ENCODE peak calls at places on chromosomes 16 and 17, in eight cellular contexts. G is EL; H is activated CD4-positive, alpha-beta T cell treated with anti-CD3 and anti-CD28 coated beads, Interleukin-2, amount 50 U/mL, for 1 hour; Z is RKO; A is Caco-2; N is GDM1; Y is left ventricle myocardium inferior; W is AG08395. J is an unnamed sample.

GRCh38 chr16:54974391-54974790 is 43.7 kb downstream of the IRX5 start:
- DNase-seq in N (no peak), W (no peak), A (no peak), Y (no peak), Z (no peak), G (no peak), H (no peak), J (no peak)

GRCh38 chr16:7397901-7398300 is 65.3 kb downstream of the RBFOX1 start:
- DNase-seq in Y (no peak), H (no peak), G (no peak), A (no peak), N (no peak), W (peak), Z (peak), J (no peak)

GRCh38 chr17:40303706-40304450 is 5.1 kb upstream of the RARA start:
- DNase-seq in G (no peak), H (no peak), Y (no peak), Z (no peak), W (peak), N (no peak), A (no peak), J (no peak)

GRCh38 chr17:81831957-81832607 is 1.0 kb downstream of the MCRIP1 start:
- DNase-seq in N (no peak), Z (peak), Y (no peak), A (no peak), G (peak), W (peak), H (peak), J (peak)

GRCh38 chr16:57260294-57260929 is 15.4 kb downstream of the ARL2BP start:
- DNase-seq in Z (peak), W (peak), Y (no peak), H (peak), A (peak), G (peak), N (no peak), J (no peak)

GRCh38 chr16:70770968-70771552 is 29.9 kb downstream of the VAC14 start:
- DNase-seq in N (no peak), Y (peak), W (peak), Z (peak), A (peak), H (peak), G (peak), J (peak)

GRCh38 chr16:14354561-14355351 is 275.3 kb downstream of the PARN start:
- DNase-seq in Y (no peak), W (peak), H (no peak), A (no peak), N (no peak), G (peak), Z (no peak), J (peak)

GRCh38 chr17:43312011-43312410 is 78.2 kb upstream of the RNU2-1 start:
- DNase-seq in H (no peak), A (no peak), G (no peak), Z (no peak), N (no peak), Y (no peak), W (no peak), J (no peak)

GRCh38 chr17:28572294-28573099 is 1.2 kb upstream of the PIGS start:
- DNase-seq in Y (no peak), N (no peak), Z (no peak), H (no peak), A (no peak), W (no peak), G (no peak), J (peak)

GRCh38 chr16:4511441-4512082 is 27.0 kb downstream of the CDIP1 start:
- DNase-seq in N (peak), Z (peak), A (peak), H (no peak), W (peak), G (peak), Y (peak), J (no peak)

GRCh38 chr16:50505714-50506542 is 42.3 kb upstream of the NKD1 start:
- DNase-seq in W (no peak), Z (no peak), G (no peak), Y (no peak), N (no peak), A (peak), H (no peak), J (no peak)

GRCh38 chr16:31087481-31087880 is 1.3 kb downstream of the PRSS53 start:
- DNase-seq in A (no peak), H (no peak), Z (no peak), W (no peak), Y (no peak), G (no peak), N (no peak), J (no peak)

GRCh38 chr17:61325382-61326073 is 74.1 kb upstream of the TBX2 start:
- DNase-seq in Y (no peak), G (peak), H (no peak), A (no peak), W (peak), N (no peak), Z (peak), J (no peak)

GRCh38 chr17:27269978-27270377 is 23.9 kb upstream of the WSB1 start:
- DNase-seq in N (no peak), Y (no peak), A (no peak), H (no peak), Z (no peak), G (no peak), W (no peak), J (no peak)

J was measured in CD4-positive, alpha-beta memory T cell.